ENCODE peak calls at places on chromosomes 2 and 18, in nine cellular contexts. One of them, this sample, is unnamed.

GRCh38 chr2:215973954-215974699 is 39.2 kb downstream of the MREG start:
- DNase-seq in left ventricle myocardium inferior: no peak
- DNase-seq in A549: peak
- DNase-seq in colonic mucosa: peak
- DNase-seq in SJSA1: no peak
- DNase-seq in body of pancreas: no peak
- DNase-seq in fibroblast of pulmonary artery: peak
- DNase-seq in coronary artery: no peak
- DNase-seq in mesenchymal stem cell: no peak
- DNase-seq in this sample: no peak

GRCh38 chr2:26229595-26229994 is 14.8 kb downstream of the HADHA start:
- DNase-seq in A549: no peak
- DNase-seq in colonic mucosa: no peak
- DNase-seq in left ventricle myocardium inferior: no peak
- DNase-seq in SJSA1: no peak
- DNase-seq in coronary artery: no peak
- DNase-seq in body of pancreas: no peak
- DNase-seq in mesenchymal stem cell: no peak
- DNase-seq in fibroblast of pulmonary artery: no peak
- DNase-seq in this sample: no peak

GRCh38 chr2:78644849-78645248 is 380.7 kb upstream of the REG3G start:
- DNase-seq in colonic mucosa: no peak
- DNase-seq in body of pancreas: no peak
- DNase-seq in fibroblast of pulmonary artery: no peak
- DNase-seq in SJSA1: no peak
- DNase-seq in left ventricle myocardium inferior: no peak
- DNase-seq in A549: no peak
- DNase-seq in mesenchymal stem cell: peak
- DNase-seq in coronary artery: no peak
- DNase-seq in this sample: no peak

GRCh38 chr2:226159875-226160479 is 639.6 kb downstream of the IRS1 start:
- DNase-seq in SJSA1: no peak
- DNase-seq in A549: peak
- DNase-seq in body of pancreas: no peak
- DNase-seq in left ventricle myocardium inferior: no peak
- DNase-seq in coronary artery: no peak
- DNase-seq in fibroblast of pulmonary artery: peak
- DNase-seq in colonic mucosa: no peak
- DNase-seq in mesenchymal stem cell: no peak
- DNase-seq in this sample: no peak

GRCh38 chr2:43218550-43219382 is 7.6 kb downstream of the ZFP36L2 start:
- DNase-seq in SJSA1: no peak
- DNase-seq in mesenchymal stem cell: peak
- DNase-seq in body of pancreas: peak
- DNase-seq in left ventricle myocardium inferior: peak
- DNase-seq in colonic mucosa: peak
- DNase-seq in coronary artery: no peak
- DNase-seq in fibroblast of pulmonary artery: peak
- DNase-seq in A549: peak
- DNase-seq in this sample: peak

GRCh38 chr2:176234216-176234615 is 35.0 kb upstream of the MTX2 start:
- DNase-seq in coronary artery: no peak
- DNase-seq in fibroblast of pulmonary artery: no peak
- DNase-seq in A549: no peak
- DNase-seq in left ventricle myocardium inferior: no peak
- DNase-seq in mesenchymal stem cell: no peak
- DNase-seq in SJSA1: no peak
- DNase-seq in body of pancreas: no peak
- DNase-seq in colonic mucosa: no peak
- DNase-seq in this sample: no peak

GRCh38 chr2:108212671-108213070 is 27.1 kb upstream of the SULT1C3 start:
- DNase-seq in fibroblast of pulmonary artery: no peak
- DNase-seq in colonic mucosa: no peak
- DNase-seq in body of pancreas: no peak
- DNase-seq in A549: no peak
- DNase-seq in mesenchymal stem cell: no peak
- DNase-seq in coronary artery: no peak
- DNase-seq in left ventricle myocardium inferior: no peak
- DNase-seq in SJSA1: no peak
- DNase-seq in this sample: no peak

GRCh38 chr2:239667431-239667985 is 266.7 kb upstream of the HDAC4 start:
- DNase-seq in A549: no peak
- DNase-seq in left ventricle myocardium inferior: no peak
- DNase-seq in mesenchymal stem cell: no peak
- DNase-seq in coronary artery: peak
- DNase-seq in colonic mucosa: no peak
- DNase-seq in body of pancreas: no peak
- DNase-seq in SJSA1: no peak
- DNase-seq in fibroblast of pulmonary artery: no peak
- DNase-seq in this sample: no peak

GRCh38 chr2:220166616-220167015 is 539.2 kb downstream of the SLC4A3 start:
- DNase-seq in coronary artery: no peak
- DNase-seq in mesenchymal stem cell: peak
- DNase-seq in A549: no peak
- DNase-seq in SJSA1: no peak
- DNase-seq in fibroblast of pulmonary artery: no peak
- DNase-seq in left ventricle myocardium inferior: no peak
- DNase-seq in colonic mucosa: no peak
- DNase-seq in body of pancreas: no peak
- DNase-seq in this sample: no peak

GRCh38 chr18:66749030-66749429 is 145.1 kb upstream of the CDH19 start:
- DNase-seq in fibroblast of pulmonary artery: peak
- DNase-seq in left ventricle myocardium inferior: no peak
- DNase-seq in body of pancreas: no peak
- DNase-seq in coronary artery: no peak
- DNase-seq in A549: peak
- DNase-seq in SJSA1: no peak
- DNase-seq in mesenchymal stem cell: no peak
- DNase-seq in colonic mucosa: no peak
- DNase-seq in this sample: peak

GRCh38 chr2:128736046-128736688 is 417.5 kb upstream of the HS6ST1 start:
- DNase-seq in fibroblast of pulmonary artery: no peak
- DNase-seq in body of pancreas: no peak
- DNase-seq in SJSA1: no peak
- DNase-seq in coronary artery: no peak
- DNase-seq in mesenchymal stem cell: peak
- DNase-seq in colonic mucosa: no peak
- DNase-seq in left ventricle myocardium inferior: no peak
- DNase-seq in A549: no peak
- DNase-seq in this sample: no peak

GRCh38 chr18:32366586-32367538 is 103.8 kb downstream of the GAREM1 start:
- DNase-seq in A549: no peak
- DNase-seq in left ventricle myocardium inferior: no peak
- DNase-seq in body of pancreas: no peak
- DNase-seq in fibroblast of pulmonary artery: peak
- DNase-seq in mesenchymal stem cell: no peak
- DNase-seq in colonic mucosa: no peak
- DNase-seq in coronary artery: no peak
- DNase-seq in SJSA1: no peak
- DNase-seq in this sample: no peak

GRCh38 chr2:112646102-112646719 is 472 bp downstream of the SLC20A1 start:
- DNase-seq in mesenchymal stem cell: no peak
- DNase-seq in left ventricle myocardium inferior: no peak
- DNase-seq in body of pancreas: no peak
- DNase-seq in A549: no peak
- DNase-seq in fibroblast of pulmonary artery: no peak
- DNase-seq in SJSA1: peak
- DNase-seq in coronary artery: peak
- DNase-seq in colonic mucosa: peak
- DNase-seq in this sample: no peak

GRCh38 chr2:221999702-222000101 is 299.1 kb downstream of the PAX3 start:
- DNase-seq in left ventricle myocardium inferior: no peak
- DNase-seq in fibroblast of pulmonary artery: peak
- DNase-seq in mesenchymal stem cell: peak
- DNase-seq in body of pancreas: no peak
- DNase-seq in colonic mucosa: no peak
- DNase-seq in A549: no peak
- DNase-seq in SJSA1: peak
- DNase-seq in coronary artery: no peak
- DNase-seq in this sample: peak

GRCh38 chr2:17590342-17590911 is 49.9 kb downstream of the VSNL1 start:
- DNase-seq in SJSA1: no peak
- DNase-seq in mesenchymal stem cell: no peak
- DNase-seq in coronary artery: no peak
- DNase-seq in left ventricle myocardium inferior: no peak
- DNase-seq in fibroblast of pulmonary artery: no peak
- DNase-seq in A549: no peak
- DNase-seq in body of pancreas: no peak
- DNase-seq in colonic mucosa: no peak
- DNase-seq in this sample: no peak

GRCh38 chr2:205590759-205591158 is 91.5 kb upstream of the NRP2 start:
- DNase-seq in left ventricle myocardium inferior: no peak
- DNase-seq in colonic mucosa: no peak
- DNase-seq in A549: no peak
- DNase-seq in mesenchymal stem cell: peak
- DNase-seq in fibroblast of pulmonary artery: peak
- DNase-seq in coronary artery: no peak
- DNase-seq in SJSA1: peak
- DNase-seq in body of pancreas: no peak
- DNase-seq in this sample: peak

GRCh38 chr18:11747731-11748130 is 58.7 kb downstream of the GNAL start:
- DNase-seq in body of pancreas: no peak
- DNase-seq in SJSA1: no peak
- DNase-seq in colonic mucosa: no peak
- DNase-seq in left ventricle myocardium inferior: no peak
- DNase-seq in mesenchymal stem cell: no peak
- DNase-seq in coronary artery: no peak
- DNase-seq in fibroblast of pulmonary artery: no peak
- DNase-seq in A549: no peak
- DNase-seq in this sample: no peak

GRCh38 chr2:118013221-118013723 is 598 bp downstream of the CCDC93 start:
- DNase-seq in fibroblast of pulmonary artery: no peak
- DNase-seq in coronary artery: peak
- DNase-seq in SJSA1: peak
- DNase-seq in mesenchymal stem cell: peak
- DNase-seq in A549: no peak
- DNase-seq in colonic mucosa: peak
- DNase-seq in body of pancreas: peak
- DNase-seq in left ventricle myocardium inferior: peak
- DNase-seq in this sample: no peak

GRCh38 chr2:85886585-85886984 is 2.2 kb downstream of the ST3GAL5 start:
- DNase-seq in SJSA1: peak
- DNase-seq in mesenchymal stem cell: peak
- DNase-seq in colonic mucosa: peak
- DNase-seq in A549: peak
- DNase-seq in coronary artery: no peak
- DNase-seq in body of pancreas: peak
- DNase-seq in left ventricle myocardium inferior: no peak
- DNase-seq in fibroblast of pulmonary artery: peak
- DNase-seq in this sample: peak

GRCh38 chr2:101501443-101501842 is 26.5 kb upstream of the RFX8 start:
- DNase-seq in colonic mucosa: no peak
- DNase-seq in A549: no peak
- DNase-seq in fibroblast of pulmonary artery: no peak
- DNase-seq in coronary artery: no peak
- DNase-seq in mesenchymal stem cell: peak
- DNase-seq in body of pancreas: no peak
- DNase-seq in left ventricle myocardium inferior: no peak
- DNase-seq in SJSA1: no peak
- DNase-seq in this sample: no peak

GRCh38 chr18:10705786-10706185 is 180.0 kb downstream of the NAPG start:
- DNase-seq in fibroblast of pulmonary artery: no peak
- DNase-seq in coronary artery: no peak
- DNase-seq in left ventricle myocardium inferior: no peak
- DNase-seq in colonic mucosa: no peak
- DNase-seq in A549: no peak
- DNase-seq in mesenchymal stem cell: no peak
- DNase-seq in SJSA1: no peak
- DNase-seq in body of pancreas: no peak
- DNase-seq in this sample: no peak

GRCh38 chr2:44075536-44075935 is 79.7 kb upstream of the LRPPRC start:
- DNase-seq in body of pancreas: no peak
- DNase-seq in fibroblast of pulmonary artery: peak
- DNase-seq in A549: peak
- DNase-seq in left ventricle myocardium inferior: no peak
- DNase-seq in SJSA1: no peak
- DNase-seq in mesenchymal stem cell: peak
- DNase-seq in colonic mucosa: no peak
- DNase-seq in coronary artery: no peak
- DNase-seq in this sample: no peak

DNA sequence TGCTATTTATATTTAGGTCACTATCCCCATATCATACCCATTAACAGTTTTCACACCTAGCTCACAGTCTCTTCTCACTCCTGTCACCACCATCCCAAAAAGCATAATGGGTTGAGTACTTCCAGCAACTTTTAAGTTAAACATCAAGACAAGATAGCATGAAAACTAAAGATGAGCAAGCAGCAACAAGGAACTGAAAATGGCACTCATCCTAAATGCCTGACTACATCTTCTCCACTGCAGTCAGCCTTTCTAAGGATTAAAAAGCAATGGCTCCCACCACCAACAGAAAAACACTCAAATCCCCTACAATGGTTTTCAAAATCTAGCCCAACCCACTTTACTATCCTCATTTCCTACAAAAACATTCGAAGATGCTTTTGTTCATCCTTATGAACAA is 38.2 kb downstream of the CUL3 start:
- DNase-seq in colonic mucosa: no peak
- DNase-seq in body of pancreas: no peak
- DNase-seq in SJSA1: no peak
- DNase-seq in fibroblast of pulmonary artery: no peak
- DNase-seq in mesenchymal stem cell: no peak
- DNase-seq in left ventricle myocardium inferior: no peak
- DNase-seq in coronary artery: no peak
- DNase-seq in A549: no peak
- DNase-seq in this sample: no peak
- H3K4me3 ChIP-seq in colonic mucosa: no peak
- H3K4me3 ChIP-seq in body of pancreas: no peak
- H3K4me3 ChIP-seq in SJSA1: no peak
- H3K4me3 ChIP-seq in fibroblast of pulmonary artery: no peak
- H3K4me3 ChIP-seq in mesenchymal stem cell: no peak
- H3K4me3 ChIP-seq in left ventricle myocardium inferior: no peak
- H3K4me3 ChIP-seq in coronary artery: no peak
- H3K4me3 ChIP-seq in A549: no peak
- H3K4me3 ChIP-seq in this sample: no peak

GRCh38 chr2:241931976-241932894 is 62.7 kb downstream of the RTP5 start:
- DNase-seq in A549: no peak
- DNase-seq in SJSA1: no peak
- DNase-seq in left ventricle myocardium inferior: no peak
- DNase-seq in coronary artery: peak
- DNase-seq in mesenchymal stem cell: no peak
- DNase-seq in colonic mucosa: no peak
- DNase-seq in body of pancreas: no peak
- DNase-seq in fibroblast of pulmonary artery: no peak
- DNase-seq in this sample: no peak
- H3K4me3 ChIP-seq in A549: no peak
- H3K4me3 ChIP-seq in SJSA1: no peak
- H3K4me3 ChIP-seq in left ventricle myocardium inferior: no peak
- H3K4me3 ChIP-seq in coronary artery: no peak
- H3K4me3 ChIP-seq in mesenchymal stem cell: no peak
- H3K4me3 ChIP-seq in colonic mucosa: no peak
- H3K4me3 ChIP-seq in body of pancreas: no peak
- H3K4me3 ChIP-seq in fibroblast of pulmonary artery: no peak
- H3K4me3 ChIP-seq in this sample: no peak

GRCh38 chr2:161136696-161137324 is 23.4 kb upstream of the TANK start:
- DNase-seq in body of pancreas: no peak
- DNase-seq in SJSA1: no peak
- DNase-seq in mesenchymal stem cell: peak
- DNase-seq in left ventricle myocardium inferior: no peak
- DNase-seq in colonic mucosa: no peak
- DNase-seq in A549: peak
- DNase-seq in fibroblast of pulmonary artery: peak
- DNase-seq in coronary artery: no peak
- DNase-seq in this sample: peak
- H3K4me3 ChIP-seq in body of pancreas: no peak
- H3K4me3 ChIP-seq in SJSA1: peak
- H3K4me3 ChIP-seq in mesenchymal stem cell: no peak
- H3K4me3 ChIP-seq in left ventricle myocardium inferior: peak
- H3K4me3 ChIP-seq in colonic mucosa: peak
- H3K4me3 ChIP-seq in A549: peak
- H3K4me3 ChIP-seq in fibroblast of pulmonary artery: peak
- H3K4me3 ChIP-seq in coronary artery: peak
- H3K4me3 ChIP-seq in this sample: no peak

GRCh38 chr2:68871159-68871764 is at the start of gene BMP10:
- DNase-seq in SJSA1: no peak
- DNase-seq in mesenchymal stem cell: no peak
- DNase-seq in coronary artery: no peak
- DNase-seq in A549: no peak
- DNase-seq in colonic mucosa: no peak
- DNase-seq in body of pancreas: no peak
- DNase-seq in left ventricle myocardium inferior: no peak
- DNase-seq in fibroblast of pulmonary artery: no peak
- DNase-seq in this sample: no peak
- H3K4me3 ChIP-seq in SJSA1: no peak
- H3K4me3 ChIP-seq in mesenchymal stem cell: no peak
- H3K4me3 ChIP-seq in coronary artery: no peak
- H3K4me3 ChIP-seq in A549: no peak
- H3K4me3 ChIP-seq in colonic mucosa: no peak
- H3K4me3 ChIP-seq in body of pancreas: no peak
- H3K4me3 ChIP-seq in left ventricle myocardium inferior: no peak
- H3K4me3 ChIP-seq in fibroblast of pulmonary artery: no peak
- H3K4me3 ChIP-seq in this sample: no peak